ENCODE peak calls at places on chromosomes 1 and 21, in eight cellular contexts. P is EL; S is Calu3; F is stimulated activated CD4-positive, alpha-beta T cell treated with anti-CD3 and anti-CD28 coated beads, Interleukin-2, amount 100 ng/mL, for 48 hours; A is BJ; W is smooth muscle cell of the brain vasculature; H is GM19239; T is naive thymus-derived CD4-positive, alpha-beta T cell. N is an unnamed sample.

GRCh38 chr1:54173681-54174080 is 20.9 kb upstream of the CDCP2 start:
- DNase-seq in P (no peak), S (no peak), F (no peak), A (no peak), W (no peak), H (no peak), T (no peak), N (no peak)

GRCh38 chr1:2024451-2024850 is 5.3 kb downstream of the GABRD start:
- DNase-seq in P (no peak), S (no peak), F (no peak), A (no peak), W (no peak), H (no peak), T (no peak), N (no peak)

GRCh38 chr1:81478217-81478616 is 322.5 kb upstream of the ADGRL2 start:
- DNase-seq in P (peak; percentile 1), S (no peak), F (no peak), A (no peak), W (no peak), H (no peak), T (no peak), N (no peak)

GRCh38 chr21:26170471-26171309 is at the start of gene APP:
- DNase-seq in P (peak; percentile 78), S (peak; percentile 88), F (peak; percentile 92), A (no peak), W (peak; percentile 45), H (peak; percentile 93), T (peak; percentile 90), N (peak; percentile 74)

GRCh38 chr1:212665241-212666115 is 34.2 kb downstream of the BATF3 start:
- DNase-seq in P (peak; percentile 80), S (peak; percentile 91), F (peak; percentile 89), A (no peak), W (peak; percentile 57), H (peak; percentile 54), T (peak; percentile 73), N (peak; percentile 80)

GRCh38 chr21:41970099-41970391 is 16.2 kb upstream of the C2CD2 start:
- DNase-seq in P (no peak), S (no peak), F (no peak), A (no peak), W (no peak), H (no peak), T (no peak), N (no peak)

GRCh38 chr1:81296584-81296983 is 504.1 kb upstream of the ADGRL2 start:
- DNase-seq in P (peak; percentile 3), S (no peak), F (no peak), A (peak; percentile 29), W (no peak), H (no peak), T (no peak), N (no peak)

GRCh38 chr1:229268505-229268904 is 2.4 kb upstream of the RAB4A start:
- DNase-seq in P (no peak), S (no peak), F (no peak), A (no peak), W (no peak), H (no peak), T (no peak), N (no peak)

GRCh38 chr1:23343246-23344110 is 606 bp downstream of the HNRNPR start:
- DNase-seq in P (peak; percentile 86), S (peak; percentile 27), F (peak; percentile 44), A (no peak), W (no peak), H (no peak), T (peak; percentile 11), N (peak; percentile 70)

GRCh38 chr1:31003613-31004230 is 61.8 kb downstream of the PUM1 start:
- DNase-seq in P (no peak), S (no peak), F (no peak), A (no peak), W (no peak), H (no peak), T (no peak), N (no peak)

GRCh38 chr1:63980706-63981407 is 207.0 kb downstream of the ROR1 start:
- DNase-seq in P (no peak), S (peak; percentile 64), F (no peak), A (no peak), W (no peak), H (no peak), T (no peak), N (no peak)

GRCh38 chr1:3578433-3578805 is 32.9 kb downstream of the MEGF6 start:
- DNase-seq in P (no peak), S (no peak), F (no peak), A (no peak), W (no peak), H (no peak), T (no peak), N (no peak)

GRCh38 chr1:33097137-33097611 is 16.2 kb downstream of the AZIN2 start:
- DNase-seq in P (peak; percentile 53), S (no peak), F (no peak), A (no peak), W (no peak), H (no peak), T (no peak), N (peak; percentile 41)

GRCh38 chr1:180863158-180863775 is 49.4 kb upstream of the KIAA1614 start:
- DNase-seq in P (peak; percentile 67), S (peak; percentile 52), F (peak; percentile 23), A (peak; percentile 30), W (peak; percentile 33), H (no peak), T (peak; percentile 25), N (peak; percentile 39)

N was measured in HCEC 1CT.